ENCODE peak calls at places on chromosome 12, in five cellular contexts. One of them, this sample, is unnamed.

GRCh38 chr12:197911-198695 is 15.9 kb downstream of the SLC6A12 start:
- DNase-seq in epithelial cell of prostate: no peak
- DNase-seq in NCI-H345: no peak
- DNase-seq in glutamatergic neuron: no peak
- DNase-seq in hepatic stellate cell: no peak
- DNase-seq in this sample: no peak

GRCh38 chr12:56333679-56334489 is at the start of gene PAN2:
- DNase-seq in epithelial cell of prostate: peak; percentile 66
- DNase-seq in NCI-H345: peak; percentile 97
- DNase-seq in glutamatergic neuron: peak; percentile 88
- DNase-seq in hepatic stellate cell: peak; percentile 100
- DNase-seq in this sample: peak; percentile 96

GRCh38 chr12:49014547-49014946 is 4.0 kb downstream of the PRKAG1 start:
- DNase-seq in epithelial cell of prostate: no peak
- DNase-seq in NCI-H345: no peak
- DNase-seq in glutamatergic neuron: no peak
- DNase-seq in hepatic stellate cell: no peak
- DNase-seq in this sample: no peak

GRCh38 chr12:95224202-95225170 is 6.9 kb downstream of the VEZT start:
- DNase-seq in epithelial cell of prostate: no peak
- DNase-seq in NCI-H345: no peak
- DNase-seq in glutamatergic neuron: no peak
- DNase-seq in hepatic stellate cell: no peak
- DNase-seq in this sample: no peak

GRCh38 chr12:96698521-96698920 is 208.5 kb upstream of the NEDD1 start:
- DNase-seq in epithelial cell of prostate: no peak
- DNase-seq in NCI-H345: no peak
- DNase-seq in glutamatergic neuron: no peak
- DNase-seq in hepatic stellate cell: no peak
- DNase-seq in this sample: no peak

GRCh38 chr12:31736472-31736871 is 7.7 kb upstream of the AMN1 start:
- DNase-seq in epithelial cell of prostate: peak; percentile 80
- DNase-seq in NCI-H345: no peak
- DNase-seq in glutamatergic neuron: no peak
- DNase-seq in hepatic stellate cell: no peak
- DNase-seq in this sample: no peak

GRCh38 chr12:46266869-46267617 is 1.8 kb downstream of the SLC38A1 start:
- DNase-seq in epithelial cell of prostate: no peak
- DNase-seq in NCI-H345: peak; percentile 28
- DNase-seq in glutamatergic neuron: peak; percentile 68
- DNase-seq in hepatic stellate cell: peak; percentile 46
- DNase-seq in this sample: peak; percentile 76

GRCh38 chr12:77204055-77204454 is 138.7 kb upstream of the E2F7 start:
- DNase-seq in epithelial cell of prostate: no peak
- DNase-seq in NCI-H345: no peak
- DNase-seq in glutamatergic neuron: no peak
- DNase-seq in hepatic stellate cell: no peak
- DNase-seq in this sample: no peak

GRCh38 chr12:67958187-67958586 is 31.1 kb upstream of the IFNG-AS1 start:
- DNase-seq in epithelial cell of prostate: no peak
- DNase-seq in NCI-H345: no peak
- DNase-seq in glutamatergic neuron: no peak
- DNase-seq in hepatic stellate cell: no peak
- DNase-seq in this sample: no peak

GRCh38 chr12:31215521-31216232 is 110.3 kb downstream of the SINHCAF start:
- DNase-seq in epithelial cell of prostate: peak; percentile 73
- DNase-seq in NCI-H345: peak; percentile 43
- DNase-seq in glutamatergic neuron: no peak
- DNase-seq in hepatic stellate cell: no peak
- DNase-seq in this sample: peak; percentile 45

GRCh38 chr12:20220339-20220738 is 148.0 kb upstream of the PDE3A start:
- DNase-seq in epithelial cell of prostate: no peak
- DNase-seq in NCI-H345: no peak
- DNase-seq in glutamatergic neuron: no peak
- DNase-seq in hepatic stellate cell: peak; percentile 5
- DNase-seq in this sample: no peak

GRCh38 chr12:112586148-112586783 is 167.5 kb downstream of the PTPN11 start:
- DNase-seq in epithelial cell of prostate: no peak
- DNase-seq in NCI-H345: no peak
- DNase-seq in glutamatergic neuron: no peak
- DNase-seq in hepatic stellate cell: no peak
- DNase-seq in this sample: no peak

GRCh38 chr12:66647034-66647691 is 31.7 kb downstream of the GRIP1 start:
- DNase-seq in epithelial cell of prostate: peak; percentile 57
- DNase-seq in NCI-H345: no peak
- DNase-seq in glutamatergic neuron: no peak
- DNase-seq in hepatic stellate cell: peak; percentile 37
- DNase-seq in this sample: no peak

GRCh38 chr12:102534899-102535298 is 54.5 kb upstream of the IGF1 start:
- DNase-seq in epithelial cell of prostate: no peak
- DNase-seq in NCI-H345: peak; percentile 12
- DNase-seq in glutamatergic neuron: no peak
- DNase-seq in hepatic stellate cell: no peak
- DNase-seq in this sample: no peak

GRCh38 chr12:71731439-71732356 is 23.0 kb upstream of the RAB21 start:
- DNase-seq in epithelial cell of prostate: no peak
- DNase-seq in NCI-H345: no peak
- DNase-seq in glutamatergic neuron: no peak
- DNase-seq in hepatic stellate cell: peak; percentile 57
- DNase-seq in this sample: no peak

GRCh38 chr12:481422-481821 is 21.7 kb downstream of the B4GALNT3 start:
- DNase-seq in epithelial cell of prostate: no peak
- DNase-seq in NCI-H345: peak; percentile 34
- DNase-seq in glutamatergic neuron: peak; percentile 27
- DNase-seq in hepatic stellate cell: peak; percentile 50
- DNase-seq in this sample: no peak

GRCh38 chr12:67422081-67422480 is 152.9 kb downstream of the CAND1 start:
- DNase-seq in epithelial cell of prostate: no peak
- DNase-seq in NCI-H345: no peak
- DNase-seq in glutamatergic neuron: no peak
- DNase-seq in hepatic stellate cell: no peak
- DNase-seq in this sample: no peak

GRCh38 chr12:85564786-85565185 is 271.4 kb downstream of the RASSF9 start:
- DNase-seq in epithelial cell of prostate: no peak
- DNase-seq in NCI-H345: no peak
- DNase-seq in glutamatergic neuron: no peak
- DNase-seq in hepatic stellate cell: no peak
- DNase-seq in this sample: no peak

GRCh38 chr12:49456280-49456679 is 82.5 kb upstream of the KCNH3 start:
- DNase-seq in epithelial cell of prostate: no peak
- DNase-seq in NCI-H345: no peak
- DNase-seq in glutamatergic neuron: no peak
- DNase-seq in hepatic stellate cell: no peak
- DNase-seq in this sample: no peak

GRCh38 chr12:7092229-7092985 is at the start of gene C1R:
- DNase-seq in epithelial cell of prostate: no peak
- DNase-seq in NCI-H345: peak; percentile 49
- DNase-seq in glutamatergic neuron: peak; percentile 73
- DNase-seq in hepatic stellate cell: peak; percentile 92
- DNase-seq in this sample: peak; percentile 70

GRCh38 chr12:47791351-47791746 is 18.3 kb downstream of the SLC48A1 start:
- DNase-seq in epithelial cell of prostate: no peak
- DNase-seq in NCI-H345: no peak
- DNase-seq in glutamatergic neuron: no peak
- DNase-seq in hepatic stellate cell: no peak
- DNase-seq in this sample: peak; percentile 35

GRCh38 chr12:57224973-57225679 is 4.4 kb upstream of the SHMT2 start:
- DNase-seq in epithelial cell of prostate: no peak
- DNase-seq in NCI-H345: peak; percentile 76
- DNase-seq in glutamatergic neuron: peak; percentile 74
- DNase-seq in hepatic stellate cell: no peak
- DNase-seq in this sample: peak; percentile 80

GRCh38 chr12:79983969-79984629 is 49.2 kb upstream of the PPP1R12A start:
- DNase-seq in epithelial cell of prostate: no peak
- DNase-seq in NCI-H345: no peak
- DNase-seq in glutamatergic neuron: no peak
- DNase-seq in hepatic stellate cell: peak; percentile 26
- DNase-seq in this sample: no peak

GRCh38 chr12:56338643-56339422 is at the start of gene IL23A:
- DNase-seq in epithelial cell of prostate: peak; percentile 71
- DNase-seq in NCI-H345: peak; percentile 68
- DNase-seq in glutamatergic neuron: no peak
- DNase-seq in hepatic stellate cell: no peak
- DNase-seq in this sample: no peak

GRCh38 chr12:115857923-115858322 is 419.6 kb downstream of the MED13L start:
- DNase-seq in epithelial cell of prostate: no peak
- DNase-seq in NCI-H345: no peak
- DNase-seq in glutamatergic neuron: no peak
- DNase-seq in hepatic stellate cell: no peak
- DNase-seq in this sample: no peak

GRCh38 chr12:56851462-56851861 is 82.7 kb downstream of the SDR9C7 start:
- DNase-seq in epithelial cell of prostate: no peak
- DNase-seq in NCI-H345: no peak
- DNase-seq in glutamatergic neuron: no peak
- DNase-seq in hepatic stellate cell: no peak
- DNase-seq in this sample: no peak

GRCh38 chr12:27123642-27124041 is 41.3 kb upstream of the C12orf71 start:
- DNase-seq in epithelial cell of prostate: no peak
- DNase-seq in NCI-H345: no peak
- DNase-seq in glutamatergic neuron: no peak
- DNase-seq in hepatic stellate cell: no peak
- DNase-seq in this sample: no peak

GRCh38 chr12:52759695-52760094 is 17.4 kb downstream of the KRT76 start:
- DNase-seq in epithelial cell of prostate: no peak
- DNase-seq in NCI-H345: no peak
- DNase-seq in glutamatergic neuron: no peak
- DNase-seq in hepatic stellate cell: no peak
- DNase-seq in this sample: no peak

GRCh38 chr12:105205322-105206048 is 30.5 kb downstream of the APPL2 start:
- DNase-seq in epithelial cell of prostate: no peak
- DNase-seq in NCI-H345: no peak
- DNase-seq in glutamatergic neuron: no peak
- DNase-seq in hepatic stellate cell: no peak
- DNase-seq in this sample: no peak

GRCh38 chr12:57461326-57461903 is 1.8 kb downstream of the GLI1 start:
- DNase-seq in epithelial cell of prostate: no peak
- DNase-seq in NCI-H345: peak; percentile 21
- DNase-seq in glutamatergic neuron: peak; percentile 62
- DNase-seq in hepatic stellate cell: peak; percentile 85
- DNase-seq in this sample: no peak

GRCh38 chr12:12441891-12442461 is 85.1 kb downstream of the BORCS5 start:
- DNase-seq in epithelial cell of prostate: no peak
- DNase-seq in NCI-H345: no peak
- DNase-seq in glutamatergic neuron: no peak
- DNase-seq in hepatic stellate cell: no peak
- DNase-seq in this sample: no peak

GRCh38 chr12:46024099-46024498 is 33.7 kb upstream of the SCAF11 start:
- DNase-seq in epithelial cell of prostate: no peak
- DNase-seq in NCI-H345: no peak
- DNase-seq in glutamatergic neuron: no peak
- DNase-seq in hepatic stellate cell: no peak
- DNase-seq in this sample: no peak

GRCh38 chr12:127767631-127768030 is 499.3 kb upstream of the TMEM132C start:
- DNase-seq in epithelial cell of prostate: no peak
- DNase-seq in NCI-H345: no peak
- DNase-seq in glutamatergic neuron: no peak
- DNase-seq in hepatic stellate cell: no peak
- DNase-seq in this sample: no peak

GRCh38 chr12:52165096-52165855 is 26.5 kb downstream of the KRT80 start:
- DNase-seq in epithelial cell of prostate: no peak
- DNase-seq in NCI-H345: no peak
- DNase-seq in glutamatergic neuron: peak; percentile 13
- DNase-seq in hepatic stellate cell: no peak
- DNase-seq in this sample: no peak

GRCh38 chr12:90004319-90005074 is 295.9 kb upstream of the ATP2B1 start:
- DNase-seq in epithelial cell of prostate: no peak
- DNase-seq in NCI-H345: no peak
- DNase-seq in glutamatergic neuron: no peak
- DNase-seq in hepatic stellate cell: no peak
- DNase-seq in this sample: no peak

GRCh38 chr12:124036117-124037109 is 63.4 kb downstream of the ZNF664 start:
- DNase-seq in epithelial cell of prostate: no peak
- DNase-seq in NCI-H345: peak; percentile 26
- DNase-seq in glutamatergic neuron: peak; percentile 43
- DNase-seq in hepatic stellate cell: peak; percentile 52
- DNase-seq in this sample: no peak

This sample was measured in lower lobe of right lung.